ENCODE peak calls at places on chromosomes 7 and 10, in five cellular contexts. C, V, L, T and N are unnamed samples.

GRCh38 chr10:77012811-77013500 is 624.7 kb downstream of the KCNMA1 start:
- DNase-seq in C (no peak), V (no peak), L (no peak), T (no peak), N (no peak)

GRCh38 chr10:7887417-7887816 is 69.1 kb downstream of the TAF3 start:
- DNase-seq in C (peak), V (no peak), L (no peak), T (no peak), N (no peak)

GRCh38 chr10:43816351-43817321 is 168.0 kb upstream of the ZNF32 start:
- DNase-seq in C (peak), V (peak), L (peak), T (no peak), N (peak)

GRCh38 chr10:36608251-36608650 is 517.1 kb upstream of the ANKRD30A start:
- DNase-seq in C (peak), V (no peak), L (no peak), T (no peak), N (no peak)

GRCh38 chr10:4981722-4982471 is 18.7 kb downstream of the AKR1C1 start:
- DNase-seq in C (peak), V (no peak), L (no peak), T (no peak), N (peak)

GRCh38 chr7:141739250-141739649 is 1.1 kb downstream of the SSBP1 start:
- DNase-seq in C (no peak), V (no peak), L (no peak), T (no peak), N (no peak)

GRCh38 chr7:45241339-45242109 is 83.9 kb downstream of the RAMP3 start:
- DNase-seq in C (no peak), V (no peak), L (no peak), T (no peak), N (no peak)

GRCh38 chr10:48564466-48565150 is 40.3 kb downstream of the ARHGAP22 start:
- DNase-seq in C (no peak), V (no peak), L (no peak), T (no peak), N (no peak)

GRCh38 chr10:100909506-100910260 is 3.1 kb upstream of the SLF2 start:
- DNase-seq in C (peak), V (no peak), L (no peak), T (no peak), N (no peak)

GRCh38 chr10:101031128-101031795 is at the start of the genes PDZD7 and SFXN3:
- DNase-seq in C (peak), V (peak), L (peak), T (peak), N (peak)

GRCh38 chr7:18754766-18755165 is 259.2 kb downstream of the HDAC9 start:
- DNase-seq in C (peak), V (no peak), L (no peak), T (no peak), N (no peak)

GRCh38 chr10:72156223-72156622 is 59.6 kb upstream of the ANAPC16 start:
- DNase-seq in C (no peak), V (no peak), L (no peak), T (no peak), N (no peak)

GRCh38 chr7:121081327-121081936 is 92.9 kb downstream of the CPED1 start:
- DNase-seq in C (peak), V (peak), L (no peak), T (no peak), N (no peak)

GRCh38 chr7:109772161-109772560 is 1202.5 kb downstream of the DNAJB9 start:
- DNase-seq in C (no peak), V (no peak), L (no peak), T (no peak), N (no peak)

GRCh38 chr7:94178247-94178646 is 174.1 kb upstream of the BET1 start:
- DNase-seq in C (no peak), V (no peak), L (no peak), T (no peak), N (no peak)

GRCh38 chr10:84608126-84608525 is 279.7 kb downstream of the CCSER2 start:
- DNase-seq in C (no peak), V (no peak), L (no peak), T (no peak), N (no peak)

GRCh38 chr10:105586451-105587098 is 945.5 kb downstream of the SORCS3 start:
- DNase-seq in C (peak), V (no peak), L (no peak), T (no peak), N (no peak)

GRCh38 chr7:46705416-46706255 is 784.6 kb upstream of the IGFBP3 start:
- DNase-seq in C (peak), V (peak), L (no peak), T (no peak), N (no peak)

GRCh38 chr10:31018977-31019376 is 12.7 kb downstream of the ZNF438 start:
- DNase-seq in C (no peak), V (no peak), L (no peak), T (no peak), N (no peak)

GRCh38 chr10:114499630-114500190 is 95.4 kb upstream of the AFAP1L2 start:
- DNase-seq in C (no peak), V (no peak), L (no peak), T (no peak), N (peak)

GRCh38 chr7:151495360-151495759 is 24.3 kb downstream of the RHEB start:
- DNase-seq in C (no peak), V (no peak), L (no peak), T (no peak), N (no peak)

GRCh38 chr7:25569765-25570164 is 341.5 kb upstream of the NPVF start:
- DNase-seq in C (no peak), V (no peak), L (no peak), T (no peak), N (no peak)